ENCODE peak calls at places on chromosomes 13 and 19, in seven cellular contexts. L is fibroblast of lung, S is suprapubic skin, N is WERI-Rb-1, T is small intestine, B is neural progenitor cell, J is neuronal stem cell. Y is an unnamed sample. For H3K9me3 and H3K36me3, the result is how much of the 10 kb centered on the place peaks cover.

GRCh38 chr19:46080561-46080960 is 39.8 kb upstream of the IGFL4 start:
- DNase-seq in T (no peak), S (no peak), B (no peak), J (no peak), N (no peak), L (peak), Y (peak)

GRCh38 chr13:44259045-44260042 is 114.3 kb upstream of the SERP2 start:
- DNase-seq in N (no peak), L (peak), B (no peak), J (no peak), S (no peak), T (peak), Y (peak)

GRCh38 chr13:74306496-74306895 is 172.3 kb upstream of the KLF12 start:
- DNase-seq in T (no peak), S (no peak), B (no peak), N (no peak), J (no peak), L (peak), Y (no peak)

GRCh38 chr13:72166102-72166660 is 299.2 kb upstream of the DACH1 start:
- DNase-seq in T (no peak), S (no peak), J (no peak), B (no peak), N (no peak), L (peak), Y (no peak)

GRCh38 chr19:16894080-16894479 is 5.3 kb downstream of the F2RL3 start:
- DNase-seq in B (no peak), J (no peak), N (peak), T (no peak), S (peak), L (no peak), Y (no peak)

GRCh38 chr19:57572415-57572947 is 6.2 kb downstream of the ZNF416 start:
- DNase-seq in B (no peak), J (no peak), L (no peak), N (no peak), S (no peak), T (no peak), Y (no peak)

GRCh38 chr13:113758651-113759524 is at the start of gene TMEM255B:
- DNase-seq in L (peak), J (peak), T (peak), S (peak), N (peak), B (peak), Y (peak)

GRCh38 chr13:27915301-27916207 is 4.2 kb upstream of the PDX1 start:
- DNase-seq in J (no peak), L (no peak), S (no peak), T (no peak), N (no peak), B (no peak), Y (no peak)

GRCh38 chr13:30872685-30873443 is 33.2 kb upstream of the MEDAG start:
- DNase-seq in T (no peak), L (peak), B (peak), N (no peak), J (peak), S (peak), Y (peak)

GRCh38 chr19:4414144-4414799 is 11.8 kb downstream of the CHAF1A start:
- DNase-seq in T (peak), B (no peak), N (no peak), L (peak), S (no peak), J (no peak), Y (no peak)

GRCh38 chr19:58550362-58551122 is 4.4 kb downstream of the CHMP2A start:
- DNase-seq in L (no peak), S (peak), N (no peak), J (no peak), T (no peak), B (no peak), Y (no peak)

GRCh38 chr19:54094601-54095000 is 6.0 kb downstream of the OSCAR start:
- DNase-seq in B (no peak), J (no peak), T (no peak), S (no peak), N (no peak), L (no peak), Y (no peak)

GRCh38 chr19:12777217-12778019 is 2.1 kb upstream of the HOOK2 start:
- DNase-seq in B (peak), T (peak), S (peak), L (peak), J (no peak), N (peak), Y (peak)

GRCh38 chr13:64371045-64371444 is 2859.1 kb downstream of the PCDH9 start:
- DNase-seq in B (no peak), L (peak), S (no peak), T (no peak), J (no peak), N (no peak), Y (peak)

GRCh38 chr13:20945952-20946383 is 43.4 kb upstream of the XPO4 start:
- DNase-seq in T (no peak), B (peak), S (no peak), L (peak), J (no peak), N (no peak), Y (no peak)

DNA sequence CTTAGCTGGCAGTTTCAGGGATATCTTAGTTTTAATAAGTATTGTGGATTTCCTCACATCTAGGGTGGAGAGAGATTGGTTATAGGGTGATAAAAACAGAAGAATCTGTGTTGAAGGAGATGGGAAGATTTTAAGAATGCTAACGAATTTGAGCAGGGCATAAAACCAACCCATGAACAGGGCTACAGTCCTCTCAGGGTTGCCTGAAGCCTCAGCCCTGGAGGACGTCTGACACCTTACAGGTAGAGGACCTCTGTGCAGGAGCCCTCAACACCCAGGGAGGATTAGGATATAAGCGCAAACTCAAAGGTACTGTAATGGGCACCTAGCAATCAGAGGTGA is 461 bp upstream of the WASF3 start:
- DNase-seq in N (no peak), T (no peak), S (no peak), L (no peak), B (no peak), J (no peak), Y (no peak)
- H3K4me3 ChIP-seq in N (peak), T (no peak), S (peak), L (peak), B (peak), J (peak), Y (peak)

DNA sequence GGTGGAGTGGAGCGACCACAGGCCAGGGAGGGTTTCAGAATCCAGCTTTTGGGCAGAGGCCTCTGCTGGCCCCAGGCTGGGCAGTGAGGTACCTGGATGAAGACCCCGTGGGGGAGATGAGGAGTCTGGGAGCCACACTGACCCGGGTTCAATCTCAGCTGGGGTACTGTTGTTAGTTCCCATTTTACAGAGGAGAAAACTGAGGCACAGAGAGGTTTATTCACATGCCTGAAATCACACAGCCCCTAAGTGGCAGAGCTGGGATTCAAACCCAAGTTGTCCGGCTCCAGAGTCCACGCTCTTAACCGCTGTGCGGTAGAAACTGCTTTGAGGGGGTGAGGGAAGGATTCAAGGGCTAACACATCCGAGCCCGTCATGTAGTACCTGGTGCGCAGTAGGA is 45.0 kb downstream of the MYH14 start:
- DNase-seq in J (no peak), T (no peak), B (no peak), S (no peak), L (no peak), N (no peak), Y (no peak)
- H3K9me3 ChIP-seq in J (under half), T (under half), B (under half), S (under half), L (under half), N (under half), Y (under half)

GRCh38 chr19:802497-802887 is 5.2 kb downstream of the PTBP1 start:
- DNase-seq in N (no peak), S (no peak), L (peak), T (no peak), B (peak), J (no peak), Y (no peak)
- H3K36me3 ChIP-seq in N (half or more), S (under half), L (half or more), T (under half), B (under half), J (half or more), Y (half or more)

GRCh38 chr19:19274146-19274545 is 1.0 kb upstream of the TM6SF2 start:
- DNase-seq in L (no peak), S (no peak), B (no peak), T (no peak), J (no peak), N (no peak), Y (no peak)

GRCh38 chr19:19270749-19271571 is 2.1 kb downstream of the TM6SF2 start:
- DNase-seq in B (no peak), L (no peak), S (no peak), J (no peak), T (no peak), N (no peak), Y (no peak)

GRCh38 chr19:19269952-19270694 is 3.0 kb downstream of the TM6SF2 start:
- DNase-seq in S (no peak), N (peak), T (peak), J (no peak), L (no peak), B (no peak), Y (no peak)

GRCh38 chr19:19274716-19275115 is 1.6 kb upstream of the TM6SF2 start:
- DNase-seq in T (peak), S (no peak), N (no peak), L (no peak), J (no peak), B (no peak), Y (no peak)

GRCh38 chr19:19271828-19272599 is 1.1 kb downstream of the TM6SF2 start:
- DNase-seq in T (peak), B (no peak), L (no peak), S (no peak), J (no peak), N (no peak), Y (no peak)
- H3K4me3 ChIP-seq in T (peak), B (peak), L (no peak), S (no peak), J (peak), N (peak), Y (no peak)

DNA sequence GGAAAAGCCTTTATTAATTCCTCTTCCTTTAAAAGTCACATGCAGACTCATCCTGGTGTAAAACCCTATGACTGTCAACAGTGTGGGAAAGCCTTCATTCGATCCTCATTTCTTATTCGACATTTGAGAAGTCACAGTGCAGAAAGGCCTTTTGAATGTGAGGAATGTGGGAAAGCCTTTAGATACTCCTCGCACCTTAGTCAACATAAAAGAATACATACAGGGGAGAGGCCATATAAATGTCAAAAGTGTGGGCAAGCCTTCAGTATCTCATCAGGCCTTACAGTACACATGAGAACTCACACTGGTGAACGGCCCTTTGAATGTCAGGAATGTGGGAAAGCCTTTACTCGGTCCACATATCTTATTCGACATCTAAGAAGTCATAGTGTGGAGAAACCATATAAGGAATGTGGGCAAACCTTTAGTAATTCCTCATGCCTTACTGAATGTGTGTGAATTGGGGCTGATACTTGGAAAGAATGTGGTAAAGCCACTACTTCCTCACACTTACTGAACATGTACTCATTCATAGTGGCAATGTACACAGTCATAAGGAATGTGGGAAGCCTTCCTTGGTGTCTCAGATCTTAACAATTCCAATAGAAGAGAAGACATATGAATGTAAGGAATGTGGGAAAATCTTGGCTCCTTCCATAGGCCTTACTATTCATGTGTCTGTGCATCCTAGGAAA is 18.8 kb downstream of the ZNF559 start:
- DNase-seq in J (no peak), T (no peak), S (no peak), L (no peak), B (no peak), N (no peak), Y (no peak)
- H3K9me3 ChIP-seq in J (half or more), T (under half), S (half or more), L (under half), B (half or more), N (under half), Y (half or more)

GRCh38 chr13:55577847-55578210 is 1562.9 kb upstream of the PRR20A start:
- DNase-seq in J (no peak), T (no peak), B (no peak), L (no peak), S (no peak), N (no peak), Y (no peak)
- H3K36me3 ChIP-seq in J (under half), T (under half), B (under half), L (under half), S (under half), N (under half), Y (under half)

GRCh38 chr13:99211421-99212035 is 10.9 kb downstream of the UBAC2 start:
- DNase-seq in N (no peak), S (no peak), B (no peak), J (no peak), L (no peak), T (no peak), Y (no peak)

GRCh38 chr13:99214232-99214631 is 13.6 kb downstream of the UBAC2 start:
- DNase-seq in T (no peak), B (no peak), N (no peak), L (no peak), J (no peak), S (no peak), Y (no peak)

GRCh38 chr13:99217461-99218101 is 16.9 kb downstream of the UBAC2 start:
- DNase-seq in T (no peak), J (no peak), L (no peak), S (no peak), N (no peak), B (no peak), Y (no peak)

GRCh38 chr13:99215466-99215865 is 14.8 kb downstream of the UBAC2 start:
- DNase-seq in S (no peak), L (no peak), N (no peak), B (no peak), J (no peak), T (peak), Y (no peak)

GRCh38 chr13:99214691-99215090 is 14.0 kb downstream of the UBAC2 start:
- DNase-seq in J (no peak), N (no peak), B (no peak), T (no peak), S (no peak), L (no peak), Y (no peak)
- H3K4me3 ChIP-seq in J (no peak), N (no peak), B (no peak), T (no peak), S (no peak), L (no peak), Y (no peak)

Y was measured in MG63.